ENCODE peak calls at places on chromosomes 13 and 19, in ten cellular contexts. P, Z, N, D, M, Y, L, F, G and E are unnamed samples.

GRCh38 chr19:39916851-39917396 is 17.5 kb downstream of the FCGBP start:
- DNase-seq in P (no peak), Z (peak), N (no peak), D (no peak), M (no peak), Y (no peak), L (no peak), F (no peak), G (no peak), E (no peak)

GRCh38 chr13:44298314-44298713 is 75.3 kb upstream of the SERP2 start:
- DNase-seq in P (no peak), Z (no peak), N (no peak), D (no peak), M (no peak), Y (no peak), L (no peak), F (no peak), G (no peak), E (no peak)

GRCh38 chr19:8641908-8642547 is 11.6 kb downstream of the NFILZ start:
- DNase-seq in P (no peak), Z (no peak), N (no peak), D (peak), M (no peak), Y (no peak), L (peak), F (peak), G (no peak), E (no peak)

GRCh38 chr19:29629836-29630534 is 23.9 kb downstream of the POP4 start:
- DNase-seq in P (no peak), Z (peak), N (peak), D (no peak), M (no peak), Y (no peak), L (no peak), F (no peak), G (no peak), E (peak)

GRCh38 chr13:40613954-40614353 is 52.5 kb downstream of the FOXO1 start:
- DNase-seq in P (no peak), Z (no peak), N (no peak), D (no peak), M (no peak), Y (no peak), L (no peak), F (no peak), G (no peak), E (no peak)

GRCh38 chr19:5494780-5495179 is 39.6 kb downstream of the ZNRF4 start:
- DNase-seq in P (no peak), Z (no peak), N (no peak), D (no peak), M (no peak), Y (no peak), L (no peak), F (no peak), G (no peak), E (no peak)

GRCh38 chr13:25232937-25233515 is 54.3 kb downstream of the MTMR6 start:
- DNase-seq in P (no peak), Z (no peak), N (no peak), D (peak), M (no peak), Y (no peak), L (peak), F (peak), G (no peak), E (no peak)

GRCh38 chr13:43240278-43240677 is 216.9 kb downstream of the DNAJC15 start:
- DNase-seq in P (no peak), Z (no peak), N (no peak), D (no peak), M (no peak), Y (no peak), L (no peak), F (no peak), G (no peak), E (no peak)

GRCh38 chr19:5250127-5250659 is 90.4 kb downstream of the PTPRS start:
- DNase-seq in P (no peak), Z (no peak), N (peak), D (no peak), M (no peak), Y (no peak), L (no peak), F (no peak), G (peak), E (no peak)

GRCh38 chr13:66520511-66521390 is 709.4 kb downstream of the PCDH9 start:
- DNase-seq in P (no peak), Z (no peak), N (no peak), D (no peak), M (no peak), Y (no peak), L (no peak), F (no peak), G (no peak), E (no peak)

GRCh38 chr19:46197314-46198070 is 32.0 kb upstream of the IGFL1 start:
- DNase-seq in P (no peak), Z (no peak), N (no peak), D (no peak), M (no peak), Y (no peak), L (no peak), F (no peak), G (no peak), E (no peak)

GRCh38 chr19:38686530-38686888 is 39.1 kb downstream of the ACTN4 start:
- DNase-seq in P (no peak), Z (no peak), N (peak), D (no peak), M (peak), Y (no peak), L (no peak), F (no peak), G (no peak), E (no peak)

GRCh38 chr13:40302351-40302750 is 364.1 kb downstream of the FOXO1 start:
- DNase-seq in P (no peak), Z (no peak), N (no peak), D (no peak), M (no peak), Y (no peak), L (no peak), F (no peak), G (no peak), E (no peak)

GRCh38 chr13:75458696-75459422 is 23.1 kb downstream of the TBC1D4 start:
- DNase-seq in P (peak), Z (no peak), N (peak), D (no peak), M (peak), Y (no peak), L (peak), F (no peak), G (peak), E (no peak)

GRCh38 chr13:114074671-114075315 is 57.6 kb downstream of the RASA3 start:
- DNase-seq in P (peak), Z (no peak), N (peak), D (no peak), M (no peak), Y (peak), L (no peak), F (no peak), G (no peak), E (peak)

GRCh38 chr19:38508507-38508906 is 75.0 kb downstream of the RYR1 start:
- DNase-seq in P (no peak), Z (no peak), N (no peak), D (no peak), M (no peak), Y (no peak), L (no peak), F (no peak), G (no peak), E (no peak)

GRCh38 chr19:38213911-38214625 is 10.0 kb downstream of the DPF1 start:
- DNase-seq in P (no peak), Z (no peak), N (no peak), D (no peak), M (no peak), Y (no peak), L (peak), F (peak), G (no peak), E (no peak)

GRCh38 chr19:56966225-56966696 is 125.7 kb upstream of the PEG3 start:
- DNase-seq in P (no peak), Z (no peak), N (no peak), D (peak), M (no peak), Y (peak), L (no peak), F (no peak), G (no peak), E (no peak)

GRCh38 chr13:100495455-100495854 is 93.1 kb downstream of the GGACT start:
- DNase-seq in P (no peak), Z (no peak), N (no peak), D (no peak), M (no peak), Y (no peak), L (no peak), F (no peak), G (no peak), E (no peak)

GRCh38 chr13:25300861-25301346 is 521 bp upstream of the NUP58 start:
- DNase-seq in P (no peak), Z (peak), N (peak), D (no peak), M (peak), Y (peak), L (peak), F (no peak), G (peak), E (peak)

GRCh38 chr13:97205465-97205864 is 16.7 kb upstream of the MBNL2 start:
- DNase-seq in P (no peak), Z (no peak), N (no peak), D (no peak), M (no peak), Y (no peak), L (no peak), F (no peak), G (no peak), E (no peak)

GRCh38 chr19:41426952-41427646 is at the start of gene B3GNT8:
- DNase-seq in P (peak), Z (peak), N (peak), D (peak), M (peak), Y (peak), L (peak), F (peak), G (peak), E (peak)

GRCh38 chr19:37551123-37551993 is 43.2 kb downstream of the ZNF571 start:
- DNase-seq in P (no peak), Z (no peak), N (no peak), D (peak), M (no peak), Y (no peak), L (peak), F (peak), G (peak), E (peak)

GRCh38 chr19:5332501-5332900 is 8.1 kb downstream of the PTPRS start:
- DNase-seq in P (no peak), Z (no peak), N (no peak), D (no peak), M (no peak), Y (no peak), L (no peak), F (no peak), G (no peak), E (no peak)

GRCh38 chr19:29442910-29443309 is 82.9 kb upstream of the VSTM2B start:
- DNase-seq in P (no peak), Z (no peak), N (no peak), D (no peak), M (no peak), Y (no peak), L (no peak), F (no peak), G (no peak), E (no peak)

GRCh38 chr13:31920301-31920818 is 111.2 kb upstream of the FRY start:
- DNase-seq in P (no peak), Z (no peak), N (no peak), D (no peak), M (no peak), Y (no peak), L (no peak), F (peak), G (no peak), E (no peak)

GRCh38 chr19:49432141-49433073 is 7.2 kb downstream of the GFY start:
- DNase-seq in P (no peak), Z (no peak), N (no peak), D (no peak), M (peak), Y (no peak), L (peak), F (no peak), G (no peak), E (no peak)

GRCh38 chr13:48801255-48801654 is 147.5 kb downstream of the CYSLTR2 start:
- DNase-seq in P (no peak), Z (no peak), N (no peak), D (no peak), M (no peak), Y (no peak), L (no peak), F (peak), G (no peak), E (no peak)

GRCh38 chr13:112619730-112620639 is 32.0 kb upstream of the TUBGCP3 start:
- DNase-seq in P (no peak), Z (peak), N (no peak), D (peak), M (peak), Y (no peak), L (peak), F (peak), G (no peak), E (no peak)

GRCh38 chr19:32748497-32748896 is 28.9 kb downstream of the TDRD12 start:
- DNase-seq in P (no peak), Z (no peak), N (no peak), D (peak), M (no peak), Y (no peak), L (peak), F (no peak), G (no peak), E (no peak)

GRCh38 chr19:13985771-13986347 is 20.3 kb downstream of the RFX1 start:
- DNase-seq in P (no peak), Z (no peak), N (no peak), D (no peak), M (peak), Y (no peak), L (peak), F (no peak), G (no peak), E (no peak)

GRCh38 chr19:42468273-42468796 is 25.6 kb upstream of the CXCL17 start:
- DNase-seq in P (no peak), Z (no peak), N (no peak), D (peak), M (no peak), Y (no peak), L (no peak), F (peak), G (no peak), E (no peak)

GRCh38 chr13:23763328-23763727 is 125.9 kb downstream of the MIPEP start:
- DNase-seq in P (no peak), Z (no peak), N (no peak), D (no peak), M (no peak), Y (no peak), L (no peak), F (peak), G (no peak), E (no peak)

GRCh38 chr19:47427241-47428176 is 8.2 kb upstream of the MEIS3 start:
- DNase-seq in P (peak), Z (peak), N (peak), D (peak), M (peak), Y (peak), L (peak), F (peak), G (peak), E (no peak)

GRCh38 chr19:41870401-41870873 is 6.6 kb upstream of the CD79A start:
- DNase-seq in P (no peak), Z (no peak), N (no peak), D (peak), M (no peak), Y (no peak), L (no peak), F (peak), G (no peak), E (no peak)

GRCh38 chr13:42561752-42562467 is 12.0 kb upstream of the TNFSF11 start:
- DNase-seq in P (no peak), Z (no peak), N (no peak), D (no peak), M (no peak), Y (no peak), L (no peak), F (no peak), G (no peak), E (no peak)

GRCh38 chr19:5447700-5448311 is 7.4 kb upstream of the ZNRF4 start:
- DNase-seq in P (no peak), Z (no peak), N (no peak), D (peak), M (no peak), Y (no peak), L (no peak), F (no peak), G (no peak), E (no peak)

GRCh38 chr19:10420444-10421239 is at the start of gene PDE4A:
- DNase-seq in P (no peak), Z (peak), N (no peak), D (peak), M (peak), Y (no peak), L (peak), F (no peak), G (no peak), E (no peak)

GRCh38 chr19:7607212-7607873 is 11.7 kb downstream of the CAMSAP3 start:
- DNase-seq in P (no peak), Z (no peak), N (no peak), D (no peak), M (no peak), Y (no peak), L (no peak), F (no peak), G (no peak), E (no peak)

GRCh38 chr19:41799444-41800000 is 3.1 kb downstream of the CEACAM3 start:
- DNase-seq in P (no peak), Z (no peak), N (no peak), D (no peak), M (no peak), Y (no peak), L (no peak), F (no peak), G (no peak), E (no peak)

DNA sequence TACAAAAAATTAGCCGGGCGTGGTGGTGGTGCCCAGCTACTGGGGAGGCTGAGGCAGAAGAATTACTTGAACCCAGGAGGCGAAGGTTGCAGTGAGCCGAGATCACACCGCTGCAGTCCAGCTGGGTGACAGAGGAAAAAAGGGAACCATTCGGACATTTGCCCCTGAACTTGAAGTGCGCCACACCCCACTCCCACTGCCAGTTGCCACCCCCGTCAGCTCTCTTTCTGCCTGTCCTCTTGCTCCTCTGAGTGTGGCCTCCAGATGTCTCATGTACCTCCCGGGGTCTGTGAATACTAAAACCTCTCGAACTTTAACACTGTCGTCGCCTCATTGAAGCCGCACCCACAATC is 4.0 kb downstream of the FPR3 start:
- DNase-seq in P (no peak), Z (no peak), N (no peak), D (no peak), M (no peak), Y (no peak), L (no peak), F (no peak), G (no peak), E (no peak)
- H3K27ac ChIP-seq in P (peak), Z (peak), N (peak), D (peak), M (no peak), Y (peak), L (no peak), F (peak), G (peak), E (peak)

GRCh38 chr19:21396121-21396520 is 812 bp upstream of the ZNF493 start:
- DNase-seq in P (no peak), Z (no peak), N (no peak), D (no peak), M (no peak), Y (no peak), L (no peak), F (no peak), G (no peak), E (no peak)
- H3K27ac ChIP-seq in P (no peak), Z (peak), N (peak), D (no peak), M (no peak), Y (no peak), L (peak), F (no peak), G (peak), E (no peak)

GRCh38 chr19:16366056-16366432 is 41.4 kb downstream of the KLF2 start:
- DNase-seq in P (no peak), Z (peak), N (no peak), D (no peak), M (no peak), Y (no peak), L (no peak), F (no peak), G (no peak), E (no peak)
- H3K27ac ChIP-seq in P (peak), Z (peak), N (no peak), D (no peak), M (no peak), Y (no peak), L (no peak), F (no peak), G (no peak), E (peak)

GRCh38 chr19:2150794-2151338 is 500 bp downstream of the AP3D1 start:
- DNase-seq in P (no peak), Z (peak), N (peak), D (no peak), M (no peak), Y (peak), L (no peak), F (no peak), G (no peak), E (peak)

GRCh38 chr19:2157452-2157851 is 6.1 kb upstream of the AP3D1 start:
- DNase-seq in P (no peak), Z (no peak), N (no peak), D (no peak), M (no peak), Y (no peak), L (no peak), F (no peak), G (no peak), E (no peak)

GRCh38 chr19:2151339-2152229 is at the start of gene AP3D1:
- DNase-seq in P (peak), Z (peak), N (peak), D (peak), M (peak), Y (peak), L (peak), F (peak), G (peak), E (peak)

GRCh38 chr19:2149980-2150793 is 1.2 kb downstream of the AP3D1 start:
- DNase-seq in P (no peak), Z (peak), N (peak), D (no peak), M (no peak), Y (no peak), L (peak), F (no peak), G (no peak), E (no peak)

DNA sequence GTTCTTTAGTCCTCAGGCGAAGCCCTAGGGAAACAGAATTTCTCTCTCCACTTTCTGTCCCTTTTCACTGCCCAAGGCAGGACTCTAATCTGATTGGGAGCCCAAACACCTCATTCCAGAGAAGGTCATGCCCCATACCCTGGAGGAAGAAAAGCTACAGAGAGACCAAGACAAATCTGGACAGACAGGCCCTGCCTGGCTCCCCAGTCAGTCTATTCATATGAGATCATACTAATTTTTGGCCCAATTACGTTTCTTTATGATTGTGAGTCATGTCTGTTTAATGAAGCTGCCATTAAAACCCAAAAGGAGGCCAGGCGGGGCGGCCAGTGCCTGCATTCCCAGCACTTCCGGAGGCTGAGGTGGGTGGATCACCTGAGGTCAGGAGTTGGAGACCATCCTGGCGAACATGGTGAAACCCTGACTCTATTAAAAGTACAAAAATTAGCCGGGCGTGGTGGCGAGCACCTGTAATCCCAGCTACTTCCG is 3.3 kb upstream of the AP3D1 start:
- DNase-seq in P (no peak), Z (no peak), N (no peak), D (no peak), M (no peak), Y (no peak), L (no peak), F (peak), G (no peak), E (no peak)
- H3K27ac ChIP-seq in P (peak), Z (no peak), N (peak), D (no peak), M (no peak), Y (no peak), L (no peak), F (peak), G (no peak), E (no peak)

DNA sequence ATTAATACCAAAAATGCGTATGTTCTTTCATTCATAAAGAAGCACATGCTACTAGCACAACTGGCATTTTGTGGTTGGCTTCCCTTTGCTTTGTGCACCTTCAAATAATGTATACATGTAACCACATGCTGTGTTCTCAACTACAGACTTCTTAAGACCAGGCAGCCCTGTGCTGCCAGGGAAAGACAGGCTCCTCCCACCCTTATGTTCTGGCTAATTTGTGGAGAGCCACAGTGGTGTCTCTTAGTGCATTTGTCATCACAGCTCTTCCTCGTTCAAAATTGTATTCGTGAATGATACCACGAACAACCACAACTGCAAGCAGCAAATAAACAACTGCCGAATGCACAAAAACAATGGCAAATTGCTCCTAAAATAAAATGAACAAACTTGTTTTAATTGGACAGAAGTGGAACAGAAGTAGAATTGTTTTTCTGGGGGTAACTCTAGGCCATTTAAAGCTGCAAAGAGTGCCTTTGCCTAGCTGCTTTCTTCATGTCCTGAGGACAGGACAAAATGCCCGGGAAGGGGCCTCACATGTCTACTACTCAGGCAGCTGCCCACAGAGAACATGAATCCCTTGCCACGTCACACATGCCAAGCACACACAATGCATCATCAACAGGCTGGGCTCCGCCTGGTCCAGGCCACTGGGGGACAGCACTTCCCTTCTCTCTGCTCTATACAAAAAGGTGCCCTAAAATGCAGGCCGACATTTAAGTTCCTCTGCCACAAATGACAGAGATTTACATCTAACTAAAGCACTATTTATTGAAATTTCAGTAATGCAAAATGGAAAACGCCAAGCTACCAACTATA is 21.7 kb downstream of the IRS2 start:
- DNase-seq in P (no peak), Z (no peak), N (no peak), D (peak), M (no peak), Y (no peak), L (peak), F (no peak), G (no peak), E (no peak)
- H3K27ac ChIP-seq in P (peak), Z (no peak), N (no peak), D (peak), M (no peak), Y (no peak), L (no peak), F (no peak), G (no peak), E (no peak)